ENCODE peak calls at places on chromosomes 6 and 20, in six cellular contexts. K is H54, H is uterus, Z is body of pancreas, P is spleen, F is sigmoid colon. X is an unnamed sample.

GRCh38 chr6:150868759-150869158 is 3.3 kb downstream of the MTHFD1L start:
- DNase-seq in H (no peak), F (no peak), K (no peak), P (no peak), Z (no peak), X (no peak)

GRCh38 chr20:32397567-32398084 is 39.5 kb downstream of the ASXL1 start:
- DNase-seq in K (no peak), H (no peak), F (no peak), P (no peak), Z (no peak), X (peak)

GRCh38 chr20:9409981-9410380 is 104.4 kb upstream of the LAMP5 start:
- DNase-seq in Z (no peak), F (no peak), K (peak), H (no peak), P (no peak), X (no peak)

GRCh38 chr6:29131691-29132090 is 23.8 kb downstream of the OR2J3 start:
- DNase-seq in H (no peak), K (no peak), P (no peak), F (no peak), Z (no peak), X (no peak)

GRCh38 chr6:40440083-40440482 is 147.1 kb downstream of the LRFN2 start:
- DNase-seq in K (no peak), F (no peak), P (no peak), H (no peak), Z (no peak), X (no peak)

GRCh38 chr6:162952343-162952871 is 224.6 kb downstream of the PACRG start:
- DNase-seq in Z (no peak), K (no peak), F (no peak), H (no peak), P (no peak), X (no peak)

GRCh38 chr20:32547753-32548034 is 37.4 kb downstream of the NOL4L start:
- DNase-seq in H (no peak), Z (no peak), F (no peak), K (no peak), P (no peak), X (no peak)

GRCh38 chr6:2817778-2818443 is 23.8 kb downstream of the SERPINB1 start:
- DNase-seq in K (no peak), Z (no peak), F (no peak), H (no peak), P (no peak), X (no peak)

GRCh38 chr20:36824142-36824940 is 50.8 kb upstream of the DSN1 start:
- DNase-seq in H (no peak), P (no peak), Z (no peak), F (no peak), K (no peak), X (no peak)

GRCh38 chr20:21571841-21572690 is 58.2 kb upstream of the NKX2-2 start:
- DNase-seq in Z (peak), K (peak), F (no peak), H (no peak), P (no peak), X (peak)

GRCh38 chr6:2378891-2379652 is 133.7 kb upstream of the GMDS start:
- DNase-seq in Z (no peak), F (no peak), H (no peak), P (no peak), K (peak), X (no peak)

GRCh38 chr6:116400376-116400775 is 29.6 kb downstream of the DSE start:
- DNase-seq in Z (no peak), H (no peak), K (no peak), P (no peak), F (no peak), X (no peak)

GRCh38 chr6:140344149-140344913 is 969.9 kb upstream of the CITED2 start:
- DNase-seq in H (no peak), F (no peak), P (no peak), Z (no peak), K (no peak), X (no peak)

GRCh38 chr6:71478834-71479541 is 190.4 kb downstream of the OGFRL1 start:
- DNase-seq in P (no peak), K (no peak), H (no peak), F (no peak), Z (no peak), X (no peak)

GRCh38 chr20:63744158-63744557 is 4.6 kb downstream of the SLC2A4RG start:
- DNase-seq in F (no peak), P (no peak), K (no peak), H (no peak), Z (no peak), X (no peak)

GRCh38 chr20:3925899-3926638 is 36.9 kb downstream of the PANK2 start:
- DNase-seq in P (no peak), Z (no peak), K (no peak), F (no peak), H (no peak), X (no peak)
- TF ChIP-seq POLR2A in P (no peak), Z (no peak), K (no peak), F (no peak), H (no peak), X (peak)

DNA sequence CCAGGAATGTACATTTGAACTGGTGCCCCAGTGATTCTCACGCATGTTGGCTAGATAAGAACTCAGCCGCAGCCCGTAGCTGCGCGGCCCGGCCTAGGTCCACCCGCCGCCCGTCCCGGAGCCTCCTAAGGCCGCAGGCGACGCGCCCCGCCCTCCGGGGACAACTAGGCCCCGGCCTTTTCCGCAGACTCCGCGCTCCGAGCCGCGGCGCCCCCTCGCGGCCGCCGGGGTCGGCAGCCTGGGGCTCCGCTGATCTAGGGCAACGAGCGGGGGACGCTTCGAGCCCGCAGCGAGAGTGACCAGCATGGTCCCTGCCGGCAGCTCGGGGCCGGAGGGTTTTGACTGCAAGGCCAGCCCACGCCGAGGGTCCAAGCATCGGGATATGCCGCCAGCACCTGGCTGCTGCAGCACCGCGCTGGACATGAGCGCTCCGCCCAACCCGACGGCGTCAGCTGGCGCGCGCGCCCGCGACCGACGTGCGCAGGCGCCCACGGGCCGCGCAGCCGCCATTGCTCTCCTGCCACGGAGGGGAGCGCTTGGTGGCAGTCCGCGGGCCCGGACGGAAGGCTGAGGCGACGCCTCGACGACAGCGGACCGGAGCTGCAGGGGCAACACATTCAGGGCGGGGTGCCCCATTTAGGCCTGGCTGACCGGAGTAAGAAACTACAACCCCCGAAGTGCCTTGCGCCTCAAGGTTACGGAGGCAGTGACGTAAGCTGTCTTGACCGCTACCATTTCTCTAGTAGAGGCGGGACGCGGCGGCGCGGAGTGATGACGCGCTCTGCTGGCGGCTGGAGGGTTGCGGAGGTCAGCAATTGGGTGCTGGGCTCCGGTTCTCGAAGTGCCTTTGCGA is at the start of gene AP5S1:
- DNase-seq in P (peak), F (peak), H (peak), Z (peak), K (peak), X (peak)
- TF ChIP-seq POLR2A in P (peak), F (peak), H (peak), Z (peak), K (peak), X (peak)

DNA sequence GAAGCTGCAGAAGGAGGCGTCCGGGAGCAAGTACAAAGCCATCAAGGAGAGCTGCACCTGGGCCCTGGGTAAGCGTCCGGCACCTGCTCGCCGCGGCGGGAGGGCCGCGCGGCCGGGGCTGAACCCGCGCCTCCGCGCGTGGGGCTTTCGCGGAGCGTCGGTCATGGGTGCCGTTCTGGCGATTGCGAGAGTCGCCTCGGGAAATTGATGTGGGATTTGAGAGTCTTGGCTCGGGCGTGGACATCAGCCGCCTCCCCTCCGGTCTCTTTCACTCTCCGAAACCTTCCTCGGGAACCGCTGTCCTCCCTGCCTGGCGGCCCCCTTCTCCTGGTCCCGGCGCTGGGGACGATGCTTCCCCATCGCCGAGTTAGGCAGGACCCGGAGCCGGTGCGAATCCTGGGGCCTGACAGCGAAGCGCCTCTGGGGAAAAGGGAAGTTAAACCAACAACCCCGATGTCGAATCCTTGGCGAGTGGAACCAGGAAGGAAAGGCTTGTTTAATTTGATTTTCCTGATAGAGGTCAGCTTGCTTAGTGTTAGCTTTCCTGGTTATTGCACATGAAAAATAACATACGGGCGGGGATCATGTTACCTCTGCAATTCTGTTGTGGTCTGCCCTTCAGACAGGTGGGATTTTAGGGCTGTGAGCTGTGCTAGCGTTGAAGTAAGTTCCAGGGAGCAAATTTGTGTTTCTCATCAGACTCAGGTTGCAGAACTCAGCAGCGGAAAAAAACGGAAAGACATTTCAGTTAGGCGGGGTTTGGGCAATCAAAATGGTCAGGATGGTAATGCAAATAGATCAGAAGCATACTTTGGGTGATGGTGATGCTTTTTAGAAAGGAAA is 586 bp downstream of the ARFGEF3 start:
- DNase-seq in F (no peak), H (no peak), P (peak), Z (peak), K (no peak), X (no peak)
- TF ChIP-seq POLR2A in F (no peak), H (no peak), P (no peak), Z (peak), K (no peak), X (no peak)

DNA sequence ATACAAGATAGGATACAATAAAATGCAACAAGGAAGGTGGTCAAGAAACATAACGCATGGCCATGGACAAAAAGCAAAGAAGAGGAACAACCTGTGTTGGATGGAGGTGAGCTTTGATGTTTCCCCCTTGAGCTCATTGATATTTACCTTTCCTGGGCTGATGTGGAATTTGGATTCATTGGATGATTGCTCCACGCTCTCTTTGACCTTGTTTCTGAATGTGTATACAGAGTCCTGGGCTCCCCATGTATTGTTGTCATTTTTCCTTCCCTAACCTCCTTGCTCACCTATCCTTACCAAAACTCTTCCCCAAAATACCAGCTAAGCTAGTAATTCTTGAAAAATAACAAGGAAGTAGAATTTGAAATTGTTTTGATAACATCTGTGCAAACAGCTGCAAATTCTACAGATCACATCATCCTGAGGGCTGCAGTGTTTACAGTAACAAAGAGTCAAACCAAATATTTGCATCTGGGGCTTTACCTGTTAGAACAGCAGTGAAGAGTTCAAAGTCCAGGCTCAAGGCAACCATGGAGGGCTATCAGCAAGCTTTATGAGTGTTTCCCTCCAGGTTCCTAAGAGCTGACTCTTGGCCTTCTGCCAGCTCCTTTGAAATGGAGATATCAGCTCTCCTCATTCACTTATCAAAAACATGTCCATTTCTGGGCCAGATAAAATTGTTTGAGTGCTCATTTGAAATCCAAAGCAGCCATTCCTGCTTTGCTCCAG is 214.3 kb upstream of the MARCKS start:
- DNase-seq in Z (peak), F (no peak), K (no peak), P (no peak), H (no peak), X (peak)
- TF ChIP-seq POLR2A in Z (no peak), F (no peak), K (no peak), P (no peak), H (no peak), X (no peak)

GRCh38 chr6:166930354-166930891 is 25.9 kb downstream of the RNASET2 start:
- DNase-seq in P (peak), H (no peak), Z (no peak), K (no peak), F (no peak), X (peak)
- TF ChIP-seq POLR2A in P (no peak), H (no peak), Z (no peak), K (no peak), F (no peak), X (no peak)

GRCh38 chr6:26524722-26525360 is 13.3 kb upstream of the HMGN4 start:
- DNase-seq in H (no peak), Z (no peak), K (no peak), P (no peak), F (no peak), X (no peak)

GRCh38 chr6:26520088-26520839 is 17.9 kb upstream of the HMGN4 start:
- DNase-seq in P (no peak), Z (no peak), K (no peak), H (peak), F (peak), X (no peak)

GRCh38 chr6:26521485-26522391 is 16.4 kb upstream of the HMGN4 start:
- DNase-seq in K (no peak), Z (peak), H (peak), F (peak), P (peak), X (peak)

GRCh38 chr6:26519359-26519758 is 18.8 kb upstream of the HMGN4 start:
- DNase-seq in H (no peak), K (no peak), F (no peak), P (no peak), Z (no peak), X (no peak)

GRCh38 chr6:26520840-26521484 is 17.2 kb upstream of the HMGN4 start:
- DNase-seq in P (peak), H (peak), Z (peak), F (peak), K (peak), X (peak)
- TF ChIP-seq POLR2A in P (no peak), H (no peak), Z (peak), F (no peak), K (peak), X (no peak)

X was measured in erythroblast.